ENCODE peak calls at places on chromosomes 2 and 18, in six cellular contexts. J, O, U, Y, M and V are unnamed samples.

GRCh38 chr2:54772110-54772509 is 48.6 kb downstream of the EML6 start:
- DNase-seq in M (no peak), Y (no peak), O (no peak), J (no peak), U (no peak), V (no peak)

GRCh38 chr2:17759805-17760204 is 5.9 kb downstream of the GEN1 start:
- DNase-seq in Y (no peak), J (no peak), M (no peak), U (no peak), O (no peak), V (no peak)

GRCh38 chr18:46411191-46411590 is 245.8 kb downstream of the LOXHD1 start:
- DNase-seq in O (no peak), U (no peak), M (no peak), J (no peak), Y (no peak), V (no peak)

GRCh38 chr2:177692828-177693269 is 300.3 kb downstream of the AGPS start:
- DNase-seq in J (no peak), O (no peak), U (no peak), M (no peak), Y (no peak), V (no peak)

GRCh38 chr18:76490701-76491171 is 4.3 kb downstream of the ZNF516 start:
- DNase-seq in Y (no peak), M (peak; percentile 76), O (peak; percentile 41), J (peak; percentile 81), U (peak; percentile 87), V (peak; percentile 25)

GRCh38 chr2:232698552-232699091 is 1.5 kb downstream of the GIGYF2 start:
- DNase-seq in Y (no peak), M (no peak), U (no peak), J (no peak), O (no peak), V (no peak)

GRCh38 chr2:129877289-129877741 is 102.2 kb upstream of the RAB6C start:
- DNase-seq in Y (peak; percentile 90), J (peak; percentile 94), U (peak; percentile 96), M (peak; percentile 90), O (peak; percentile 81), V (peak; percentile 94)

GRCh38 chr2:172208881-172209325 is 106.2 kb upstream of the DLX2 start:
- DNase-seq in U (no peak), J (no peak), M (no peak), Y (no peak), O (no peak), V (no peak)

GRCh38 chr2:218193716-218194115 is 23.3 kb upstream of the ARPC2 start:
- DNase-seq in Y (no peak), U (no peak), M (no peak), O (no peak), J (no peak), V (no peak)

GRCh38 chr18:48711651-48712486 is 173.0 kb downstream of the CTIF start:
- DNase-seq in Y (no peak), J (no peak), U (no peak), O (no peak), M (no peak), V (peak; percentile 37)

GRCh38 chr2:10141736-10142639 is 19.4 kb downstream of the RRM2 start:
- DNase-seq in O (peak; percentile 56), U (no peak), Y (no peak), M (peak; percentile 59), J (no peak), V (peak; percentile 51)

GRCh38 chr2:241289053-241289452 is 26.4 kb downstream of the HDLBP start:
- DNase-seq in M (no peak), U (no peak), Y (no peak), O (no peak), J (no peak), V (no peak)

GRCh38 chr2:25228848-25229674 is 60.7 kb upstream of the POMC start:
- DNase-seq in Y (no peak), U (peak; percentile 78), J (peak; percentile 69), O (no peak), M (peak; percentile 66), V (peak; percentile 98)

GRCh38 chr2:120661551-120661950 is 74.1 kb upstream of the GLI2 start:
- DNase-seq in O (no peak), M (peak; percentile 53), J (no peak), Y (no peak), U (no peak), V (no peak)

GRCh38 chr2:13230221-13230620 is 513.5 kb downstream of the TRIB2 start:
- DNase-seq in O (no peak), J (no peak), U (no peak), Y (no peak), M (no peak), V (no peak)

GRCh38 chr2:42554392-42554791 is 14.0 kb upstream of the MTA3 start:
- DNase-seq in U (no peak), O (no peak), M (no peak), Y (no peak), J (no peak), V (peak; percentile 65)

GRCh38 chr2:164000171-164000570 is 264.4 kb upstream of the FIGN start:
- DNase-seq in Y (no peak), J (no peak), U (no peak), M (no peak), O (no peak), V (no peak)
- H3K27me3 ChIP-seq in Y (no peaks in the 10 kb centered on the region), J (no peaks in the 10 kb centered on the region), U (no peaks in the 10 kb centered on the region), M (no peaks in the 10 kb centered on the region), O (no peaks in the 10 kb centered on the region), V (peaks cover 2% of the 10 kb centered on the region)

DNA sequence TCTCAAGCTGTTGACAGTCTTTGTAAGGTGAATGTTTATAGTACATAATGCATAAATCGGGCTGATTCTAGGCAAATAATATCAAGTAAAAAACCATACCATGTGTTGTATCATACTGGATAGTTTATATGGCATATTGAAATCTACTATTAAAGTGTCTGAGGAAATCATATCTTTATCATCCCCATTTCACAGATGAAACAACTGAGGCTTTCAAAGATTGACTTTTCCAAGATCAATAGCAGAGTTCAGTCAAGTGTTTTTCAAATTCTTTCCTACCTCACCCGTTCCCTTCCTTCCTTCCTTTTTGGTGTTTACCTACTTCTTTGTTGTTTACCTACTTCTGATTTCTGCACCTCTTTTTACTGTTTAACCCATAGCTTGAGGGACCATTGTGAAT is 2.0 kb downstream of the LYPD6 start:
- DNase-seq in M (no peak), O (no peak), J (no peak), U (no peak), Y (no peak), V (no peak)
- H3K27me3 ChIP-seq in M (peaks cover 5% of the 10 kb centered on the region), O (peaks cover 5% of the 10 kb centered on the region), J (peaks cover 41% of the 10 kb centered on the region), U (peaks cover 59% of the 10 kb centered on the region), Y (no peaks in the 10 kb centered on the region), V (no peaks in the 10 kb centered on the region)

GRCh38 chr2:44927979-44928659 is 13.4 kb upstream of the SIX3 start:
- DNase-seq in O (no peak), Y (no peak), J (no peak), M (no peak), U (no peak), V (no peak)

GRCh38 chr2:44925561-44926087 is 15.9 kb upstream of the SIX3 start:
- DNase-seq in J (no peak), O (no peak), U (no peak), Y (no peak), M (no peak), V (no peak)

GRCh38 chr2:44929680-44930273 is 11.7 kb upstream of the SIX3 start:
- DNase-seq in J (peak; percentile 52), M (no peak), O (no peak), U (no peak), Y (no peak), V (no peak)

GRCh38 chr2:44928660-44929471 is 12.6 kb upstream of the SIX3 start:
- DNase-seq in J (no peak), M (no peak), U (no peak), O (no peak), Y (no peak), V (no peak)

DNA sequence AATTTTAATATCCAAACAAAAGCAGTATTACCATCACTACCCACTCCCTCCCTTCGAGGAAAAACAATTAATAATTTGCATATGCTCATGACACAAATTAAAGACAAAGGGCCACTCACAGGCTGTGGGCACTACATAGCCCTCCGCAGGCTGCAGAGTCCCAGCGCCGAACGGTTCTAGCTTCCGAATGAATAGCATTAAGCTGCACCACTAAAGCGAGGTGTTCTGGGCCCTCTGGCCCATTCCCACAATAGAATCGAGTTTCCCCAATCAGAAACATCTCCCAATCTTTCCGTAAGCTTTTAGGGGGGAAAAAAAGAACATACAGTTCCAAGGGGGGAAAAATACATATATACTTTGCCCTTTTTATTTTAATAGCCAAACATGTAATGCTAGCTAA is 14.5 kb upstream of the SIX3 start:
- DNase-seq in M (no peak), O (no peak), Y (no peak), U (no peak), J (no peak), V (no peak)
- H3K27me3 ChIP-seq in M (peaks cover 88% of the 10 kb centered on the region), O (peaks cover 29% of the 10 kb centered on the region), Y (no peaks in the 10 kb centered on the region), U (peaks cover 97% of the 10 kb centered on the region), J (peaks cover 92% of the 10 kb centered on the region), V (no peaks in the 10 kb centered on the region)

GRCh38 chr2:6923319-6923718 is 6.1 kb downstream of the RNF144A start:
- DNase-seq in M (no peak), J (no peak), U (no peak), O (no peak), Y (no peak), V (no peak)
- H3K27me3 ChIP-seq in M (no peaks in the 10 kb centered on the region), J (no peaks in the 10 kb centered on the region), U (no peaks in the 10 kb centered on the region), O (no peaks in the 10 kb centered on the region), Y (no peaks in the 10 kb centered on the region), V (no peaks in the 10 kb centered on the region)

GRCh38 chr18:78861706-78862105 is 117.9 kb upstream of the SALL3 start:
- DNase-seq in M (no peak), Y (no peak), U (no peak), J (no peak), O (no peak), V (no peak)
- H3K27me3 ChIP-seq in M (peaks cover 4% of the 10 kb centered on the region), Y (no peaks in the 10 kb centered on the region), U (peaks cover 22% of the 10 kb centered on the region), J (peaks cover 12% of the 10 kb centered on the region), O (no peaks in the 10 kb centered on the region), V (no peaks in the 10 kb centered on the region)

GRCh38 chr18:50662775-50663383 is 103.0 kb downstream of the MAPK4 start:
- DNase-seq in J (no peak), Y (no peak), M (no peak), O (no peak), U (peak; percentile 7), V (no peak)

GRCh38 chr18:50663626-50664441 is 103.9 kb downstream of the MAPK4 start:
- DNase-seq in Y (no peak), O (no peak), U (no peak), M (no peak), J (no peak), V (no peak)

GRCh38 chr18:50661013-50661412 is 101.1 kb downstream of the MAPK4 start:
- DNase-seq in O (no peak), J (no peak), Y (no peak), M (no peak), U (no peak), V (no peak)

GRCh38 chr18:50659091-50660003 is 99.5 kb downstream of the MAPK4 start:
- DNase-seq in O (no peak), U (no peak), Y (no peak), J (no peak), M (no peak), V (no peak)

DNA sequence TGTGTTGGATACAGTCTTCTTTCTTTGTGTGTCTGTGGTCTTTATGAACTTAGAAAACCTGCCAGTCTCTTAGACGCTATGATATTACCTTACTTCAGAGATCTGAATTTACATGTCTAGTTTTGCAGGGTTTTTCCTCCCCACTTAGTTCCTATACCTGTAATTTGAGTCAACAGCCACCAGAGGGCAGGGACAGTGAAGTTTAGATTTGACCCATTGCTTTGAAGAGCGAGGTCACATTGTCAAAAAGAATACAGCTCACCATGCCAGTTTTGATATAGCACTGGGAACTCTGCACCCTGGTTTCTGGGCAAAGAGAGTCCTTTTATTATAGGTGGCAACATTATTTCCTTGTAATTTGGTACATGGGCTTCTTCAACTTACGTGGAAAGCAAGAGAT is 102.3 kb downstream of the MAPK4 start:
- DNase-seq in U (no peak), M (no peak), J (no peak), O (no peak), Y (no peak), V (peak; percentile 6)
- H3K27me3 ChIP-seq in U (no peaks in the 10 kb centered on the region), M (no peaks in the 10 kb centered on the region), J (no peaks in the 10 kb centered on the region), O (no peaks in the 10 kb centered on the region), Y (no peaks in the 10 kb centered on the region), V (no peaks in the 10 kb centered on the region)